ENCODE peak calls at places on chromosomes 12 and 14, in nine cellular contexts. One of them, this sample, is unnamed.

GRCh38 chr12:7282844-7283243 is 21.0 kb upstream of the ACSM4 start:
- DNase-seq in NCI-H345: no peak
- DNase-seq in GM18507: no peak
- DNase-seq in nucleus accumbens: no peak
- DNase-seq in activated B cell treated with CpG ODN at 0.5 μM for 24 hours: no peak
- DNase-seq in stimulated activated CD8-positive, alpha-beta memory T cell treated with anti-CD3 and anti-CD28 coated beads, Interleukin-4, amount 100 ng/mL, for 1 hour: no peak
- DNase-seq in left ventricle myocardium inferior: no peak
- DNase-seq in SW480: no peak
- DNase-seq in left cardiac atrium: no peak
- DNase-seq in this sample: no peak

GRCh38 chr12:94536040-94536965 is 76.6 kb upstream of the CEP83 start:
- DNase-seq in NCI-H345: peak
- DNase-seq in GM18507: no peak
- DNase-seq in nucleus accumbens: no peak
- DNase-seq in activated B cell treated with CpG ODN at 0.5 μM for 24 hours: no peak
- DNase-seq in stimulated activated CD8-positive, alpha-beta memory T cell treated with anti-CD3 and anti-CD28 coated beads, Interleukin-4, amount 100 ng/mL, for 1 hour: no peak
- DNase-seq in left ventricle myocardium inferior: peak
- DNase-seq in SW480: no peak
- DNase-seq in left cardiac atrium: no peak
- DNase-seq in this sample: no peak

GRCh38 chr12:96170762-96171161 is 23.4 kb upstream of the ELK3 start:
- DNase-seq in NCI-H345: no peak
- DNase-seq in GM18507: no peak
- DNase-seq in nucleus accumbens: no peak
- DNase-seq in activated B cell treated with CpG ODN at 0.5 μM for 24 hours: no peak
- DNase-seq in stimulated activated CD8-positive, alpha-beta memory T cell treated with anti-CD3 and anti-CD28 coated beads, Interleukin-4, amount 100 ng/mL, for 1 hour: no peak
- DNase-seq in left ventricle myocardium inferior: no peak
- DNase-seq in SW480: no peak
- DNase-seq in left cardiac atrium: no peak
- DNase-seq in this sample: no peak

GRCh38 chr14:74459289-74459946 is 33.4 kb upstream of the SYNDIG1L start:
- DNase-seq in NCI-H345: no peak
- DNase-seq in GM18507: no peak
- DNase-seq in nucleus accumbens: no peak
- DNase-seq in activated B cell treated with CpG ODN at 0.5 μM for 24 hours: no peak
- DNase-seq in stimulated activated CD8-positive, alpha-beta memory T cell treated with anti-CD3 and anti-CD28 coated beads, Interleukin-4, amount 100 ng/mL, for 1 hour: no peak
- DNase-seq in left ventricle myocardium inferior: no peak
- DNase-seq in SW480: peak
- DNase-seq in left cardiac atrium: no peak
- DNase-seq in this sample: peak

GRCh38 chr12:4379410-4379809 is at the start of gene FGF23:
- DNase-seq in NCI-H345: no peak
- DNase-seq in GM18507: no peak
- DNase-seq in nucleus accumbens: no peak
- DNase-seq in activated B cell treated with CpG ODN at 0.5 μM for 24 hours: no peak
- DNase-seq in stimulated activated CD8-positive, alpha-beta memory T cell treated with anti-CD3 and anti-CD28 coated beads, Interleukin-4, amount 100 ng/mL, for 1 hour: no peak
- DNase-seq in left ventricle myocardium inferior: no peak
- DNase-seq in SW480: peak
- DNase-seq in left cardiac atrium: peak
- DNase-seq in this sample: no peak

GRCh38 chr12:71045781-71046180 is 112.0 kb downstream of the TSPAN8 start:
- DNase-seq in NCI-H345: no peak
- DNase-seq in GM18507: no peak
- DNase-seq in nucleus accumbens: no peak
- DNase-seq in activated B cell treated with CpG ODN at 0.5 μM for 24 hours: no peak
- DNase-seq in stimulated activated CD8-positive, alpha-beta memory T cell treated with anti-CD3 and anti-CD28 coated beads, Interleukin-4, amount 100 ng/mL, for 1 hour: no peak
- DNase-seq in left ventricle myocardium inferior: no peak
- DNase-seq in SW480: no peak
- DNase-seq in left cardiac atrium: no peak
- DNase-seq in this sample: peak

GRCh38 chr12:42103155-42103554 is 41.5 kb downstream of the GXYLT1 start:
- DNase-seq in NCI-H345: no peak
- DNase-seq in GM18507: no peak
- DNase-seq in nucleus accumbens: no peak
- DNase-seq in activated B cell treated with CpG ODN at 0.5 μM for 24 hours: no peak
- DNase-seq in stimulated activated CD8-positive, alpha-beta memory T cell treated with anti-CD3 and anti-CD28 coated beads, Interleukin-4, amount 100 ng/mL, for 1 hour: no peak
- DNase-seq in left ventricle myocardium inferior: no peak
- DNase-seq in SW480: no peak
- DNase-seq in left cardiac atrium: no peak
- DNase-seq in this sample: no peak

GRCh38 chr12:3520168-3520567 is 29.2 kb downstream of the PRMT8 start:
- DNase-seq in NCI-H345: peak
- DNase-seq in GM18507: no peak
- DNase-seq in nucleus accumbens: no peak
- DNase-seq in activated B cell treated with CpG ODN at 0.5 μM for 24 hours: no peak
- DNase-seq in stimulated activated CD8-positive, alpha-beta memory T cell treated with anti-CD3 and anti-CD28 coated beads, Interleukin-4, amount 100 ng/mL, for 1 hour: no peak
- DNase-seq in left ventricle myocardium inferior: peak
- DNase-seq in SW480: peak
- DNase-seq in left cardiac atrium: peak
- DNase-seq in this sample: no peak

GRCh38 chr12:104632724-104633181 is 176.0 kb downstream of the CHST11 start:
- DNase-seq in NCI-H345: no peak
- DNase-seq in GM18507: no peak
- DNase-seq in nucleus accumbens: no peak
- DNase-seq in activated B cell treated with CpG ODN at 0.5 μM for 24 hours: no peak
- DNase-seq in stimulated activated CD8-positive, alpha-beta memory T cell treated with anti-CD3 and anti-CD28 coated beads, Interleukin-4, amount 100 ng/mL, for 1 hour: no peak
- DNase-seq in left ventricle myocardium inferior: no peak
- DNase-seq in SW480: no peak
- DNase-seq in left cardiac atrium: no peak
- DNase-seq in this sample: no peak

GRCh38 chr14:77026166-77026929 is 2.2 kb downstream of the IRF2BPL start:
- DNase-seq in NCI-H345: peak
- DNase-seq in GM18507: no peak
- DNase-seq in nucleus accumbens: no peak
- DNase-seq in activated B cell treated with CpG ODN at 0.5 μM for 24 hours: no peak
- DNase-seq in stimulated activated CD8-positive, alpha-beta memory T cell treated with anti-CD3 and anti-CD28 coated beads, Interleukin-4, amount 100 ng/mL, for 1 hour: no peak
- DNase-seq in left ventricle myocardium inferior: peak
- DNase-seq in SW480: no peak
- DNase-seq in left cardiac atrium: peak
- DNase-seq in this sample: no peak

GRCh38 chr12:42309996-42310395 is 15.9 kb downstream of the ZCRB1 start:
- DNase-seq in NCI-H345: no peak
- DNase-seq in GM18507: no peak
- DNase-seq in nucleus accumbens: no peak
- DNase-seq in activated B cell treated with CpG ODN at 0.5 μM for 24 hours: no peak
- DNase-seq in stimulated activated CD8-positive, alpha-beta memory T cell treated with anti-CD3 and anti-CD28 coated beads, Interleukin-4, amount 100 ng/mL, for 1 hour: no peak
- DNase-seq in left ventricle myocardium inferior: no peak
- DNase-seq in SW480: no peak
- DNase-seq in left cardiac atrium: no peak
- DNase-seq in this sample: no peak

This sample was measured in HS-5.